ENCODE peak calls at places on chromosome 11, in six cellular contexts. One of them, this sample, is unnamed.

GRCh38 chr11:213111-213510 is 5.6 kb downstream of the RIC8A start:
- DNase-seq in iPS DF 19.7: no peak
- DNase-seq in heart right ventricle: no peak
- DNase-seq in fibroblast of the conjunctiva: no peak
- DNase-seq in cardiac muscle cell: no peak
- DNase-seq in GDM1: no peak
- DNase-seq in this sample: peak

GRCh38 chr11:130827697-130828377 is 88.4 kb downstream of the SNX19 start:
- DNase-seq in cardiac muscle cell: peak
- DNase-seq in GDM1: no peak
- DNase-seq in heart right ventricle: peak
- DNase-seq in iPS DF 19.7: peak
- DNase-seq in fibroblast of the conjunctiva: peak
- DNase-seq in this sample: no peak

GRCh38 chr11:2830886-2831285 is 54.7 kb downstream of the CDKN1C start:
- DNase-seq in GDM1: no peak
- DNase-seq in fibroblast of the conjunctiva: no peak
- DNase-seq in cardiac muscle cell: no peak
- DNase-seq in iPS DF 19.7: no peak
- DNase-seq in heart right ventricle: no peak
- DNase-seq in this sample: no peak

GRCh38 chr11:83681045-83681781 is 395.0 kb upstream of the CCDC90B start:
- DNase-seq in GDM1: no peak
- DNase-seq in heart right ventricle: no peak
- DNase-seq in iPS DF 19.7: no peak
- DNase-seq in fibroblast of the conjunctiva: no peak
- DNase-seq in cardiac muscle cell: no peak
- DNase-seq in this sample: no peak

GRCh38 chr11:101885631-101886030 is 29.2 kb upstream of the CEP126 start:
- DNase-seq in fibroblast of the conjunctiva: no peak
- DNase-seq in cardiac muscle cell: no peak
- DNase-seq in heart right ventricle: no peak
- DNase-seq in GDM1: no peak
- DNase-seq in iPS DF 19.7: no peak
- DNase-seq in this sample: no peak

GRCh38 chr11:109775686-109776085 is 317.5 kb upstream of the ZC3H12C start:
- DNase-seq in cardiac muscle cell: no peak
- DNase-seq in iPS DF 19.7: no peak
- DNase-seq in GDM1: no peak
- DNase-seq in fibroblast of the conjunctiva: no peak
- DNase-seq in heart right ventricle: no peak
- DNase-seq in this sample: no peak

GRCh38 chr11:86069408-86070086 is 663 bp upstream of the PICALM start:
- DNase-seq in GDM1: peak
- DNase-seq in iPS DF 19.7: peak
- DNase-seq in fibroblast of the conjunctiva: peak
- DNase-seq in heart right ventricle: peak
- DNase-seq in cardiac muscle cell: peak
- DNase-seq in this sample: no peak

GRCh38 chr11:111911563-111912401 is at the start of gene CRYAB:
- DNase-seq in fibroblast of the conjunctiva: peak
- DNase-seq in heart right ventricle: peak
- DNase-seq in GDM1: no peak
- DNase-seq in iPS DF 19.7: no peak
- DNase-seq in cardiac muscle cell: peak
- DNase-seq in this sample: peak

GRCh38 chr11:19526119-19526518 is 186.5 kb upstream of the NAV2 start:
- DNase-seq in GDM1: no peak
- DNase-seq in fibroblast of the conjunctiva: no peak
- DNase-seq in cardiac muscle cell: no peak
- DNase-seq in iPS DF 19.7: no peak
- DNase-seq in heart right ventricle: no peak
- DNase-seq in this sample: no peak

GRCh38 chr11:18368236-18368635 is 26.1 kb upstream of the LDHA start:
- DNase-seq in GDM1: no peak
- DNase-seq in iPS DF 19.7: no peak
- DNase-seq in fibroblast of the conjunctiva: no peak
- DNase-seq in heart right ventricle: no peak
- DNase-seq in cardiac muscle cell: no peak
- DNase-seq in this sample: no peak